ENCODE peak calls at places on chromosome 2, in five cellular contexts. M is B cell, U is AG10803, P is brain microvascular endothelial cell, X is choroid plexus epithelial cell. D is an unnamed sample.

GRCh38 chr2:216298719-216299118 is 73.6 kb downstream of the MARCHF4 start:
- DNase-seq in M (no peak), U (peak), P (peak), X (peak), D (no peak)

GRCh38 chr2:157845081-157845480 is 31.0 kb downstream of the ACVR1 start:
- DNase-seq in M (no peak), U (no peak), P (no peak), X (no peak), D (no peak)

GRCh38 chr2:240134466-240134865 is 1.6 kb downstream of the COPS9 start:
- DNase-seq in M (no peak), U (no peak), P (no peak), X (no peak), D (no peak)

GRCh38 chr2:166726525-166726924 is 161.8 kb upstream of the XIRP2 start:
- DNase-seq in M (no peak), U (no peak), P (no peak), X (no peak), D (no peak)

GRCh38 chr2:84958135-84959044 is 12.6 kb upstream of the KCMF1 start:
- DNase-seq in M (no peak), U (peak), P (peak), X (peak), D (no peak)

GRCh38 chr2:157868993-157869392 is 7.1 kb downstream of the ACVR1 start:
- DNase-seq in M (no peak), U (no peak), P (no peak), X (no peak), D (no peak)

GRCh38 chr2:21047161-21048009 is 3.5 kb upstream of the APOB start:
- DNase-seq in M (no peak), U (no peak), P (peak), X (peak), D (no peak)

GRCh38 chr2:135745545-135745944 is 3.9 kb downstream of the UBXN4 start:
- DNase-seq in M (no peak), U (peak), P (no peak), X (peak), D (no peak)

GRCh38 chr2:33522571-33522970 is 46.1 kb downstream of the RASGRP3 start:
- DNase-seq in M (no peak), U (peak), P (no peak), X (no peak), D (no peak)

GRCh38 chr2:238362611-238363010 is 42.3 kb downstream of the TRAF3IP1 start:
- DNase-seq in M (no peak), U (peak), P (no peak), X (no peak), D (no peak)

GRCh38 chr2:95526360-95527341 is 42.1 kb upstream of the TRIM43B start:
- DNase-seq in M (peak), U (peak), P (peak), X (peak), D (peak)
- TF ChIP-seq CTCF in M (no peak), U (peak), P (peak), X (peak), D (peak)

DNA sequence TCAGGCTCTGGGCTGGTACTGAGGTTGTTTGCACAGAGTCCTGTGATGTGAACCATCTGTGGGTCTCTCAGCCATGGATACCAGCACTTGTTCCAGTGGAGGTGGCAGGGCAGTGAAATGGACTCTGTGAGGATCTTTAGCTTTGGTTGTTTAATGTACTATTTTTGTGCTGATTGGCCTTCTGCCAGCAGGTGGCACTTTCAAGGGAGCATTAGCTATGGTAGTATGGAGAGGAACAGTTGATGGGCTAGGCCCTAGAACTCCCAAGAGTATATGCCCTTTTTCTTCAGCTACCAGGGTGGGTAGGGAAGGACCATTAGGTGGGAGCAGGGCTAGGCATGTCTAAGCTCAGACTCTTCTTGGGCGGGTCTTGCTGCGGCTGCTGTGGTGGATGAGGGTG is 257.0 kb upstream of the GYPC start:
- DNase-seq in M (no peak), U (no peak), P (no peak), X (no peak), D (no peak)
- TF ChIP-seq CTCF in M (no peak), U (no peak), P (no peak), X (no peak), D (peak)

GRCh38 chr2:96250188-96250587 is 15.6 kb downstream of the TMEM127 start:
- DNase-seq in M (no peak), U (no peak), P (no peak), X (no peak), D (no peak)
- TF ChIP-seq CTCF in M (no peak), U (no peak), P (no peak), X (no peak), D (no peak)

GRCh38 chr2:120517790-120518469 is 172.0 kb downstream of the INHBB start:
- DNase-seq in M (no peak), U (no peak), P (no peak), X (no peak), D (no peak)
- TF ChIP-seq CTCF in M (no peak), U (no peak), P (no peak), X (no peak), D (no peak)

DNA sequence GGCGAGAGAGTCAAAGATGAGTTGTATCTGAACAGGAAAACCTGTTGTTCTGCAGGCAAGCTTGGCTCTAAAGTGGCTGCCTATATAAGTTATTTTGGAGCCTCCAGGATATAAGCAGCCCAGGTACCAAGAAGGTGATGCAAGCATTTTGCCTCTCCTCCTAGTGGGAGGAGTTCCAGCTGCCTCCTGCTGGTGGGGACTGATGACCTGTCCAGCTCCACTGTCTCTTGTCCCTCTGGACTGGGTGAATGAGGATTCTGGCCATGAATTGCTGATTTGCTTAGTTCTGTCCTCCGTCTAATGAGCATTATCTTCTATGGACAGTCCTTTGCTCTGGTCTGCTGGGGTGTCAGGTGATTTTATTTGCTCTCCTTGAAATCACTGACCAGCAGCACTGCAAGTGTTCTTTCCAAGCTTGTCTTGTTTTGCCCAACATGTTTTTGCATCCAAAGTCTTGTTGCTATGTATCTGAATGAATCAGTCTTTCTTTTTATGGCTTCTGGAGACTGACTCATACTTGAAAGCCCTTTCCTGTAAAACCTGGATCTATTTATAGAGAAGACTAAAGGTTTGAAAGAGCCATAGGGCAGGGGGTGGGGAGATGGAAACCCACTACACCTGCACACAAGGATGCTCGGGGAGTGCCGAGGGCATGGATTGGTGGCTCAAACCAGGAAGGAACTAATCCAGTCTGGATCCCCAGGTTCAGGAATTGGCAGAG is 40.6 kb upstream of the EFHD1 start:
- DNase-seq in M (no peak), U (peak), P (peak), X (peak), D (no peak)
- TF ChIP-seq CTCF in M (no peak), U (peak), P (peak), X (peak), D (no peak)

GRCh38 chr2:69389271-69389670 is 2.2 kb upstream of the GFPT1 start:
- DNase-seq in M (no peak), U (no peak), P (no peak), X (no peak), D (no peak)
- TF ChIP-seq CTCF in M (no peak), U (no peak), P (no peak), X (no peak), D (no peak)